ENCODE peak calls at places on chromosome X, in eight cellular contexts. G is spleen; T is CD8-positive, alpha-beta T cell; N is cardiac fibroblast; L is GM12864; H is endothelial cell of umbilical vein; M is fibroblast of pulmonary artery; S is pancreas. O is an unnamed sample.

GRCh38 chrX:74923942-74924448 is 1.3 kb downstream of the NEXMIF start:
- DNase-seq in G (peak; percentile 77), T (no peak), N (no peak), L (no peak), H (no peak), M (peak; percentile 4), S (peak; percentile 64), O (no peak)

GRCh38 chrX:40952855-40953254 is 132.4 kb upstream of the USP9X start:
- DNase-seq in G (no peak), T (no peak), N (no peak), L (no peak), H (peak; percentile 73), M (peak; percentile 13), S (no peak), O (no peak)

GRCh38 chrX:131830400-131831184 is 192.5 kb upstream of the STK26 start:
- DNase-seq in G (peak; percentile 80), T (no peak), N (peak; percentile 88), L (no peak), H (peak; percentile 82), M (peak; percentile 82), S (peak; percentile 65), O (peak; percentile 48)

GRCh38 chrX:65517923-65518322 is 16.7 kb downstream of the LAS1L start:
- DNase-seq in G (no peak), T (no peak), N (no peak), L (no peak), H (no peak), M (no peak), S (no peak), O (no peak)

GRCh38 chrX:9746148-9746880 is 19.3 kb downstream of the GPR143 start:
- DNase-seq in G (no peak), T (no peak), N (peak; percentile 68), L (no peak), H (peak; percentile 92), M (peak; percentile 88), S (no peak), O (no peak)

GRCh38 chrX:32839781-32840180 is 371.6 kb downstream of the DMD start:
- DNase-seq in G (no peak), T (no peak), N (no peak), L (no peak), H (no peak), M (no peak), S (no peak), O (no peak)

GRCh38 chrX:115690554-115691216 is 129.7 kb downstream of the PLS3 start:
- DNase-seq in G (no peak), T (no peak), N (peak; percentile 91), L (peak; percentile 16), H (peak; percentile 85), M (peak; percentile 90), S (no peak), O (no peak)

GRCh38 chrX:43560247-43560946 is 95.7 kb upstream of the MAOA start:
- DNase-seq in G (no peak), T (no peak), N (no peak), L (no peak), H (no peak), M (no peak), S (no peak), O (no peak)

GRCh38 chrX:135923353-135923752 is 29.8 kb downstream of the SAGE1 start:
- DNase-seq in G (no peak), T (no peak), N (peak; percentile 0), L (no peak), H (no peak), M (no peak), S (no peak), O (no peak)

DNA sequence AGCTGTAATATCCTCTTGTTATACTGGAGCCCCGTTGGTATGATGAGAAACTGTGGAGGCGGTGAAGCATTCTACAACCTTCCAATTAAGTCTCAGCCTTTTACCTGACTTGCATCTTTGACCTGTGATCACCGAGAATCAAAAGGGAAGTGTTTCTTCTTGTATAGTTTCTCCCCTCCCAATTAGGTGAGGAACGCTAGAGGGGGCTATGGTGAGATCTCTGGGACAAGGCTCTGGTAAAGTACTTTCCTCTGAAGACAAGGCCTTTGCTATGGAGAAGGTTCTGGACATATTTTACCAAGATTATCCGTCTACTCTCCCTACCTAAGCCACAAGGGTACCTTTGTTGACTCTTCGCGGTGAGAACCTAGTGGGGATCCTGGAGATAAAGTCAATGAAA is 111.3 kb downstream of the CBLL2 start:
- DNase-seq in G (no peak), T (no peak), N (no peak), L (no peak), H (no peak), M (no peak), S (no peak), O (no peak)
- TF ChIP-seq CTCF in G (no peak), T (no peak), N (no peak), L (peak; percentile 10), H (no peak), M (no peak), S (no peak), O (no peak)

DNA sequence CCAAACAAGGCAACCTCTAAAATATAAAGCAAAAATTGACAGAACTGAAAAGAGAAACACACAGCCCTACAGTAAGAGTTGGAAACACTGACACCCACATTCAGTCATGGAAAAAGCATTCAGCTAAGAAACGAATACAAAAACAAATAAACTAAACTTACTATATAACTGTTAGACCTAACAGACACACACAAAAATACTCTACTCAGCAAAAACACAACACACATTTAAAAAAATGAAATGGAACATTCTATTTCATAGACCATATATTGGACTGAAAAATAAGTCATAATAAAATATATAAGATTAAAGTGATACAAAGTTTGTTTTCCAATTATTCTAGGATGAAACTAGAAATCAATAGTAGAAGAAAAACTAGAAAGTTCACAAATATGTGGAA is 488.8 kb upstream of the POU3F4 start:
- DNase-seq in G (no peak), T (no peak), N (no peak), L (no peak), H (no peak), M (no peak), S (no peak), O (no peak)
- TF ChIP-seq CTCF in G (no peak), T (no peak), N (no peak), L (no peak), H (no peak), M (no peak), S (no peak), O (no peak)

GRCh38 chrX:67342138-67342537 is 201.7 kb upstream of the AR start:
- DNase-seq in G (no peak), T (no peak), N (no peak), L (no peak), H (no peak), M (no peak), S (no peak), O (no peak)

GRCh38 chrX:67351411-67351810 is 192.4 kb upstream of the AR start:
- DNase-seq in G (no peak), T (no peak), N (no peak), L (no peak), H (no peak), M (no peak), S (no peak), O (no peak)

GRCh38 chrX:67346667-67347066 is 197.2 kb upstream of the AR start:
- DNase-seq in G (no peak), T (no peak), N (no peak), L (no peak), H (no peak), M (no peak), S (no peak), O (no peak)

GRCh38 chrX:67346225-67346624 is 197.6 kb upstream of the AR start:
- DNase-seq in G (no peak), T (no peak), N (no peak), L (no peak), H (no peak), M (no peak), S (no peak), O (no peak)

DNA sequence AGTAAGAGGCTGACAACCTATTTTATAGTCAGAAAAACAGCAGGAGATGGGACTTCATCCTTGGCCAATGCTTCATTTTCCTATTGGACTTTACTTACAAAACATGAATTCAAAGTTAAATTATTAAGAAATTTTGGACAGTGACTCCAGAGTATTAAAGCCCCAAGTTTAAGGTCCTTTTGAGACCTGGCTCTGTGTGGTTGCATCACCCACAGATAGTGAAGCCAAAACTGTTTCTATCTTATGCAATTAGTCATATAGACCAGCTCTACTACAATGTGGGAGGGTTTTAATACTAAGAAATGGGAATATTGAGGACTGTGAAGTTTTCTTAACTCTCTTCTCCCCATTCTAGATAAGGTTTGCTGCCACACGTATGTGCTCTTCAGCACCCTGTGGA is 196.7 kb upstream of the AR start:
- DNase-seq in G (no peak), T (no peak), N (no peak), L (no peak), H (no peak), M (no peak), S (no peak), O (no peak)
- TF ChIP-seq CTCF in G (no peak), T (no peak), N (no peak), L (no peak), H (no peak), M (no peak), S (no peak), O (no peak)

GRCh38 chrX:57933321-57933720 is 23.1 kb upstream of the ZXDA start:
- DNase-seq in G (no peak), T (no peak), N (no peak), L (no peak), H (no peak), M (no peak), S (no peak), O (no peak)

GRCh38 chrX:57925806-57926205 is 15.5 kb upstream of the ZXDA start:
- DNase-seq in G (no peak), T (no peak), N (peak; percentile 14), L (no peak), H (no peak), M (no peak), S (no peak), O (no peak)

GRCh38 chrX:57930051-57930450 is 19.8 kb upstream of the ZXDA start:
- DNase-seq in G (no peak), T (no peak), N (peak; percentile 45), L (no peak), H (no peak), M (peak; percentile 7), S (no peak), O (no peak)

GRCh38 chrX:57932266-57932665 is 22.0 kb upstream of the ZXDA start:
- DNase-seq in G (no peak), T (no peak), N (no peak), L (no peak), H (no peak), M (no peak), S (no peak), O (no peak)

DNA sequence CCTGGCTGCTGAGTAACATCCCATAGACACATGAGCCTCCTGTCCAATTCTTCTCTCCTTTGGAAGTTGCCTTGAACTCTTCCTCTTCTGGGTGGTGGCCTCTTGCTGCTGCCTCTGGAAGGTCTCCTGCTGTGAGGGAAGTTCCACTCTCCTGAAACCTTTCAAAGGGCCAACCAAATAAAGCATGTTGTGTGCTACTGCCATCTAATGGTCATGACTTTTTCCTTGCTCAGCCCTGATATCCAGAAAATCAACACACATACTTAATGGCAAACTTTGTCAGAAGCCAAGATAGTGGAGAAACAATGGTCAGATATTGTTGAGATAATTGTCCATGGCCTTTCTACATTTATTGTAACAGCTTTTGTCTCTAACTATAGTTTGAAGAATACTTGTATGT is 19.1 kb upstream of the ZXDA start:
- DNase-seq in G (no peak), T (no peak), N (peak; percentile 56), L (no peak), H (peak; percentile 37), M (peak; percentile 51), S (no peak), O (no peak)
- TF ChIP-seq CTCF in G (peak; percentile 41), T (no peak), N (peak; percentile 50), L (peak; percentile 22), H (peak; percentile 27), M (peak; percentile 54), S (peak; percentile 10), O (peak; percentile 27)